ENCODE peak calls at places on chromosomes 11 and 22, in six cellular contexts. One of them, this sample, is unnamed.

GRCh38 chr22:24327827-24328226 is 57.2 kb downstream of the SPECC1L start:
- DNase-seq in AG04450: no peak
- DNase-seq in fibroblast of lung: no peak
- DNase-seq in psoas muscle: no peak
- DNase-seq in CD8-positive, alpha-beta T cell: no peak
- DNase-seq in cardiac fibroblast: no peak
- DNase-seq in this sample: no peak

GRCh38 chr11:33262016-33262638 is 4.9 kb downstream of the HIPK3 start:
- DNase-seq in cardiac fibroblast: peak; percentile 36
- DNase-seq in CD8-positive, alpha-beta T cell: no peak
- DNase-seq in psoas muscle: no peak
- DNase-seq in fibroblast of lung: peak; percentile 17
- DNase-seq in AG04450: no peak
- DNase-seq in this sample: no peak

GRCh38 chr11:72828081-72828567 is 13.9 kb downstream of the ATG16L2 start:
- DNase-seq in AG04450: no peak
- DNase-seq in fibroblast of lung: peak; percentile 48
- DNase-seq in psoas muscle: no peak
- DNase-seq in cardiac fibroblast: peak; percentile 55
- DNase-seq in CD8-positive, alpha-beta T cell: no peak
- DNase-seq in this sample: peak; percentile 23

GRCh38 chr22:46069518-46070214 is 80.7 kb upstream of the PPARA start:
- DNase-seq in psoas muscle: peak; percentile 91
- DNase-seq in fibroblast of lung: peak; percentile 97
- DNase-seq in cardiac fibroblast: peak; percentile 96
- DNase-seq in CD8-positive, alpha-beta T cell: no peak
- DNase-seq in AG04450: peak; percentile 54
- DNase-seq in this sample: no peak

GRCh38 chr11:132519226-132519860 is 1013.0 kb downstream of the OPCML start:
- DNase-seq in CD8-positive, alpha-beta T cell: no peak
- DNase-seq in psoas muscle: no peak
- DNase-seq in fibroblast of lung: no peak
- DNase-seq in cardiac fibroblast: no peak
- DNase-seq in AG04450: no peak
- DNase-seq in this sample: no peak

GRCh38 chr11:6315811-6316425 is 4.4 kb downstream of the CAVIN3 start:
- DNase-seq in cardiac fibroblast: peak; percentile 74
- DNase-seq in AG04450: no peak
- DNase-seq in CD8-positive, alpha-beta T cell: no peak
- DNase-seq in psoas muscle: peak; percentile 47
- DNase-seq in fibroblast of lung: peak; percentile 71
- DNase-seq in this sample: no peak

GRCh38 chr22:46614070-46614931 is 5.9 kb upstream of the GRAMD4 start:
- DNase-seq in fibroblast of lung: no peak
- DNase-seq in psoas muscle: no peak
- DNase-seq in cardiac fibroblast: no peak
- DNase-seq in AG04450: no peak
- DNase-seq in CD8-positive, alpha-beta T cell: peak; percentile 54
- DNase-seq in this sample: peak; percentile 60

GRCh38 chr11:116927163-116927772 is 89.8 kb upstream of the APOA1 start:
- DNase-seq in CD8-positive, alpha-beta T cell: peak; percentile 30
- DNase-seq in fibroblast of lung: no peak
- DNase-seq in AG04450: no peak
- DNase-seq in psoas muscle: no peak
- DNase-seq in cardiac fibroblast: no peak
- DNase-seq in this sample: no peak

GRCh38 chr11:84136926-84137325 is 850.8 kb upstream of the CCDC90B start:
- DNase-seq in AG04450: no peak
- DNase-seq in CD8-positive, alpha-beta T cell: no peak
- DNase-seq in cardiac fibroblast: no peak
- DNase-seq in fibroblast of lung: no peak
- DNase-seq in psoas muscle: no peak
- DNase-seq in this sample: no peak

GRCh38 chr11:63681208-63682044 is at the start of gene RTN3:
- DNase-seq in CD8-positive, alpha-beta T cell: peak; percentile 97
- DNase-seq in fibroblast of lung: peak; percentile 98
- DNase-seq in AG04450: peak; percentile 97
- DNase-seq in cardiac fibroblast: peak; percentile 98
- DNase-seq in psoas muscle: peak; percentile 96
- DNase-seq in this sample: peak; percentile 100

GRCh38 chr11:63686912-63687311 is 5.6 kb downstream of the RTN3 start:
- DNase-seq in AG04450: no peak
- DNase-seq in psoas muscle: no peak
- DNase-seq in CD8-positive, alpha-beta T cell: no peak
- DNase-seq in fibroblast of lung: peak; percentile 23
- DNase-seq in cardiac fibroblast: no peak
- DNase-seq in this sample: no peak

GRCh38 chr11:63680842-63681207 is 475 bp upstream of the RTN3 start:
- DNase-seq in AG04450: no peak
- DNase-seq in psoas muscle: no peak
- DNase-seq in CD8-positive, alpha-beta T cell: no peak
- DNase-seq in fibroblast of lung: no peak
- DNase-seq in cardiac fibroblast: no peak
- DNase-seq in this sample: no peak

GRCh38 chr11:63682045-63682915 is 980 bp downstream of the RTN3 start:
- DNase-seq in AG04450: no peak
- DNase-seq in fibroblast of lung: peak; percentile 32
- DNase-seq in cardiac fibroblast: no peak
- DNase-seq in CD8-positive, alpha-beta T cell: no peak
- DNase-seq in psoas muscle: no peak
- DNase-seq in this sample: no peak

GRCh38 chr11:63683133-63683991 is 2.1 kb downstream of the RTN3 start:
- DNase-seq in fibroblast of lung: peak; percentile 66
- DNase-seq in psoas muscle: no peak
- DNase-seq in AG04450: no peak
- DNase-seq in CD8-positive, alpha-beta T cell: no peak
- DNase-seq in cardiac fibroblast: no peak
- DNase-seq in this sample: no peak
- H3K4me3 ChIP-seq in fibroblast of lung: peak overlapping the region; percentile 95
- H3K4me3 ChIP-seq in psoas muscle: peak overlapping the region; percentile 96
- H3K4me3 ChIP-seq in AG04450: peak overlapping the region; percentile 86
- H3K4me3 ChIP-seq in CD8-positive, alpha-beta T cell: no peak overlapping the region
- H3K4me3 ChIP-seq in cardiac fibroblast: peak overlapping the region; percentile 97
- H3K4me3 ChIP-seq in this sample: no peak overlapping the region

DNA sequence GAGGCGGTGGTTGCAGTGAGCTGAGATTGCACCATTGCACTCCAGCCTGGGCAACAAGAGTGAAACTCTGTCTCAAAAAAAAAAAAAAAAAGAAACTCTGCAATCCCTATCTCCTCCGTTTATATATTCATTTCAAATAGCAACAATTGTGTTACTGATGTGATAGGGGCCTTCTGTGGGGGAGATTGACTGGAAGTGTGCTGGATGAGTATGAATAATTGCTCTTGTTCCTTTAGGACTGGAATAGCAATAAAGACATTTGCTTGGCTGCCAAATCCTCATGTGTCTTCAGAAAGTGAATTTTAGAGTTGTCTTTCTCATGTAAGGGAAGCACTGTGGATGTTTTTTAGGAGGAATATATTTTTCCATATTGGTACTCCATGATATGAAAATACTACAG is 21.1 kb upstream of the ME3 start:
- DNase-seq in CD8-positive, alpha-beta T cell: no peak
- DNase-seq in psoas muscle: no peak
- DNase-seq in AG04450: no peak
- DNase-seq in fibroblast of lung: no peak
- DNase-seq in cardiac fibroblast: no peak
- DNase-seq in this sample: no peak
- H3K4me3 ChIP-seq in CD8-positive, alpha-beta T cell: no peak overlapping the region
- H3K4me3 ChIP-seq in psoas muscle: no peak overlapping the region
- H3K4me3 ChIP-seq in AG04450: no peak overlapping the region
- H3K4me3 ChIP-seq in fibroblast of lung: no peak overlapping the region
- H3K4me3 ChIP-seq in cardiac fibroblast: no peak overlapping the region
- H3K4me3 ChIP-seq in this sample: no peak overlapping the region

GRCh38 chr22:29270475-29271271 is 2.6 kb downstream of the EWSR1 start:
- DNase-seq in psoas muscle: no peak
- DNase-seq in cardiac fibroblast: peak; percentile 39
- DNase-seq in fibroblast of lung: peak; percentile 43
- DNase-seq in CD8-positive, alpha-beta T cell: no peak
- DNase-seq in AG04450: no peak
- DNase-seq in this sample: no peak
- H3K4me3 ChIP-seq in psoas muscle: peak overlapping the region; percentile 94
- H3K4me3 ChIP-seq in cardiac fibroblast: peak overlapping the region; percentile 84
- H3K4me3 ChIP-seq in fibroblast of lung: peak overlapping the region; percentile 87
- H3K4me3 ChIP-seq in CD8-positive, alpha-beta T cell: peak overlapping the region; percentile 100
- H3K4me3 ChIP-seq in AG04450: peak overlapping the region; percentile 84
- H3K4me3 ChIP-seq in this sample: peak overlapping the region; percentile 98

GRCh38 chr11:8689726-8690255 is 7.2 kb downstream of the RPL27A start:
- DNase-seq in AG04450: no peak
- DNase-seq in fibroblast of lung: no peak
- DNase-seq in cardiac fibroblast: no peak
- DNase-seq in psoas muscle: no peak
- DNase-seq in CD8-positive, alpha-beta T cell: no peak
- DNase-seq in this sample: no peak
- H3K4me3 ChIP-seq in AG04450: no peak overlapping the region
- H3K4me3 ChIP-seq in fibroblast of lung: peak overlapping the region; percentile 78
- H3K4me3 ChIP-seq in cardiac fibroblast: no peak overlapping the region
- H3K4me3 ChIP-seq in psoas muscle: peak overlapping the region; percentile 68
- H3K4me3 ChIP-seq in CD8-positive, alpha-beta T cell: peak overlapping the region; percentile 79
- H3K4me3 ChIP-seq in this sample: peak overlapping the region; percentile 67